ENCODE peak calls at places on chromosomes 4 and X, in seven cellular contexts. One of them, this sample, is unnamed.

GRCh38 chr4:65917486-65917885 is 247.2 kb upstream of the EPHA5 start:
- DNase-seq in cardiac muscle cell: peak; percentile 58
- DNase-seq in left lung: no peak
- DNase-seq in A549: no peak
- DNase-seq in GM06990: no peak
- DNase-seq in GM20000: no peak
- DNase-seq in omental fat pad: no peak
- DNase-seq in this sample: no peak

GRCh38 chr4:134720030-134720429 is 518.4 kb upstream of the PABPC4L start:
- DNase-seq in omental fat pad: no peak
- DNase-seq in cardiac muscle cell: no peak
- DNase-seq in A549: no peak
- DNase-seq in GM06990: no peak
- DNase-seq in left lung: no peak
- DNase-seq in GM20000: no peak
- DNase-seq in this sample: no peak

GRCh38 chr4:145545538-145546224 is 64.0 kb downstream of the SMAD1 start:
- DNase-seq in cardiac muscle cell: peak; percentile 94
- DNase-seq in omental fat pad: no peak
- DNase-seq in GM06990: no peak
- DNase-seq in A549: peak; percentile 55
- DNase-seq in GM20000: no peak
- DNase-seq in left lung: no peak
- DNase-seq in this sample: no peak

GRCh38 chr4:102610476-102610875 is 109.3 kb downstream of the NFKB1 start:
- DNase-seq in cardiac muscle cell: no peak
- DNase-seq in omental fat pad: no peak
- DNase-seq in GM20000: no peak
- DNase-seq in A549: no peak
- DNase-seq in GM06990: no peak
- DNase-seq in left lung: no peak
- DNase-seq in this sample: no peak

GRCh38 chr4:25862411-25863346 is at the start of gene SEL1L3:
- DNase-seq in omental fat pad: no peak
- DNase-seq in A549: peak; percentile 2
- DNase-seq in GM20000: peak; percentile 92
- DNase-seq in GM06990: peak; percentile 70
- DNase-seq in cardiac muscle cell: peak; percentile 38
- DNase-seq in left lung: peak; percentile 92
- DNase-seq in this sample: peak; percentile 86

GRCh38 chr4:171985129-171985528 is 171.9 kb downstream of the GALNTL6 start:
- DNase-seq in left lung: no peak
- DNase-seq in GM06990: no peak
- DNase-seq in cardiac muscle cell: no peak
- DNase-seq in omental fat pad: no peak
- DNase-seq in GM20000: no peak
- DNase-seq in A549: no peak
- DNase-seq in this sample: no peak

GRCh38 chr4:74327751-74328150 is 19.5 kb downstream of the EPGN start:
- DNase-seq in cardiac muscle cell: no peak
- DNase-seq in GM06990: no peak
- DNase-seq in GM20000: no peak
- DNase-seq in A549: no peak
- DNase-seq in omental fat pad: no peak
- DNase-seq in left lung: no peak
- DNase-seq in this sample: no peak

GRCh38 chr4:48944659-48945290 is 38.2 kb upstream of the OCIAD2 start:
- DNase-seq in A549: peak; percentile 30
- DNase-seq in GM06990: no peak
- DNase-seq in left lung: no peak
- DNase-seq in GM20000: peak; percentile 34
- DNase-seq in omental fat pad: no peak
- DNase-seq in cardiac muscle cell: no peak
- DNase-seq in this sample: peak; percentile 28

GRCh38 chrX:15464704-15465103 is 28.4 kb downstream of the PIR start:
- DNase-seq in GM06990: no peak
- DNase-seq in cardiac muscle cell: no peak
- DNase-seq in GM20000: no peak
- DNase-seq in omental fat pad: no peak
- DNase-seq in left lung: no peak
- DNase-seq in A549: no peak
- DNase-seq in this sample: no peak

GRCh38 chr4:65033899-65034298 is 624.6 kb upstream of the TECRL start:
- DNase-seq in A549: no peak
- DNase-seq in GM06990: no peak
- DNase-seq in omental fat pad: no peak
- DNase-seq in left lung: no peak
- DNase-seq in cardiac muscle cell: no peak
- DNase-seq in GM20000: no peak
- DNase-seq in this sample: no peak

GRCh38 chr4:61385302-61385701 is 185.2 kb downstream of the ADGRL3 start:
- DNase-seq in left lung: no peak
- DNase-seq in GM20000: no peak
- DNase-seq in GM06990: no peak
- DNase-seq in A549: no peak
- DNase-seq in omental fat pad: no peak
- DNase-seq in cardiac muscle cell: no peak
- DNase-seq in this sample: no peak

GRCh38 chr4:2933566-2934076 is 29.6 kb downstream of the NOP14 start:
- DNase-seq in omental fat pad: no peak
- DNase-seq in left lung: no peak
- DNase-seq in cardiac muscle cell: no peak
- DNase-seq in GM06990: peak; percentile 30
- DNase-seq in A549: no peak
- DNase-seq in GM20000: no peak
- DNase-seq in this sample: no peak

GRCh38 chr4:48033825-48034413 is 17.3 kb downstream of the NIPAL1 start:
- DNase-seq in cardiac muscle cell: peak; percentile 25
- DNase-seq in A549: peak; percentile 18
- DNase-seq in GM20000: no peak
- DNase-seq in left lung: no peak
- DNase-seq in omental fat pad: no peak
- DNase-seq in GM06990: peak; percentile 55
- DNase-seq in this sample: no peak

GRCh38 chrX:23478561-23478960 is 143.9 kb downstream of the PTCHD1 start:
- DNase-seq in omental fat pad: no peak
- DNase-seq in cardiac muscle cell: no peak
- DNase-seq in A549: no peak
- DNase-seq in GM06990: no peak
- DNase-seq in left lung: no peak
- DNase-seq in GM20000: no peak
- DNase-seq in this sample: no peak

GRCh38 chr4:13856387-13856786 is 228.9 kb upstream of the BOD1L1 start:
- DNase-seq in A549: no peak
- DNase-seq in GM06990: no peak
- DNase-seq in omental fat pad: no peak
- DNase-seq in GM20000: no peak
- DNase-seq in left lung: no peak
- DNase-seq in cardiac muscle cell: no peak
- DNase-seq in this sample: no peak

GRCh38 chrX:106862972-106863688 is 40.0 kb downstream of the RIPPLY1 start:
- DNase-seq in cardiac muscle cell: peak; percentile 5
- DNase-seq in A549: peak; percentile 32
- DNase-seq in left lung: no peak
- DNase-seq in GM20000: peak; percentile 2
- DNase-seq in GM06990: peak; percentile 15
- DNase-seq in omental fat pad: no peak
- DNase-seq in this sample: peak; percentile 26

GRCh38 chr4:78288327-78288726 is 231.2 kb downstream of the FRAS1 start:
- DNase-seq in GM06990: no peak
- DNase-seq in cardiac muscle cell: peak; percentile 56
- DNase-seq in GM20000: no peak
- DNase-seq in A549: no peak
- DNase-seq in left lung: no peak
- DNase-seq in omental fat pad: no peak
- DNase-seq in this sample: no peak

GRCh38 chr4:145130788-145131398 is 32.8 kb downstream of the ABCE1 start:
- DNase-seq in left lung: no peak
- DNase-seq in GM06990: no peak
- DNase-seq in omental fat pad: no peak
- DNase-seq in GM20000: no peak
- DNase-seq in A549: no peak
- DNase-seq in cardiac muscle cell: peak; percentile 77
- DNase-seq in this sample: no peak

GRCh38 chr4:105859233-105859632 is 36.0 kb upstream of the NPNT start:
- DNase-seq in A549: peak; percentile 38
- DNase-seq in left lung: no peak
- DNase-seq in GM06990: peak; percentile 28
- DNase-seq in omental fat pad: no peak
- DNase-seq in GM20000: no peak
- DNase-seq in cardiac muscle cell: peak; percentile 59
- DNase-seq in this sample: peak; percentile 25

GRCh38 chrX:45553417-45553816 is 352.7 kb upstream of the DIPK2B start:
- DNase-seq in A549: no peak
- DNase-seq in omental fat pad: no peak
- DNase-seq in GM06990: no peak
- DNase-seq in left lung: no peak
- DNase-seq in cardiac muscle cell: no peak
- DNase-seq in GM20000: no peak
- DNase-seq in this sample: no peak

GRCh38 chrX:78011846-78012245 is 42.4 kb upstream of the PGAM4 start:
- DNase-seq in cardiac muscle cell: no peak
- DNase-seq in left lung: no peak
- DNase-seq in omental fat pad: no peak
- DNase-seq in GM06990: no peak
- DNase-seq in GM20000: no peak
- DNase-seq in A549: no peak
- DNase-seq in this sample: no peak

GRCh38 chrX:53004038-53004437 is 44.6 kb upstream of the GPR173 start:
- DNase-seq in GM20000: no peak
- DNase-seq in cardiac muscle cell: no peak
- DNase-seq in GM06990: no peak
- DNase-seq in omental fat pad: no peak
- DNase-seq in A549: no peak
- DNase-seq in left lung: no peak
- DNase-seq in this sample: no peak

GRCh38 chr4:57639566-57640328 is 529.6 kb upstream of the IGFBP7 start:
- DNase-seq in omental fat pad: no peak
- DNase-seq in GM06990: no peak
- DNase-seq in GM20000: no peak
- DNase-seq in A549: no peak
- DNase-seq in cardiac muscle cell: no peak
- DNase-seq in left lung: no peak
- DNase-seq in this sample: no peak

GRCh38 chr4:1797861-1798529 is 4.9 kb downstream of the FGFR3 start:
- DNase-seq in omental fat pad: no peak
- DNase-seq in cardiac muscle cell: no peak
- DNase-seq in GM06990: no peak
- DNase-seq in GM20000: no peak
- DNase-seq in A549: no peak
- DNase-seq in left lung: no peak
- DNase-seq in this sample: no peak

GRCh38 chrX:134669378-134670098 is 11.3 kb upstream of the PLAC1 start:
- DNase-seq in A549: peak; percentile 87
- DNase-seq in GM06990: no peak
- DNase-seq in GM20000: no peak
- DNase-seq in omental fat pad: no peak
- DNase-seq in cardiac muscle cell: peak; percentile 90
- DNase-seq in left lung: no peak
- DNase-seq in this sample: no peak

GRCh38 chrX:33434256-33435092 is 223.1 kb upstream of the DMD start:
- DNase-seq in omental fat pad: peak; percentile 66
- DNase-seq in GM06990: peak; percentile 12
- DNase-seq in A549: peak; percentile 39
- DNase-seq in left lung: no peak
- DNase-seq in cardiac muscle cell: peak; percentile 37
- DNase-seq in GM20000: peak; percentile 3
- DNase-seq in this sample: peak; percentile 25

GRCh38 chr4:77599378-77599777 is 6.2 kb upstream of the CXCL13 start:
- DNase-seq in left lung: no peak
- DNase-seq in GM06990: no peak
- DNase-seq in omental fat pad: no peak
- DNase-seq in GM20000: no peak
- DNase-seq in A549: peak; percentile 34
- DNase-seq in cardiac muscle cell: peak; percentile 68
- DNase-seq in this sample: no peak

GRCh38 chrX:153457136-153457825 is 11.4 kb upstream of the TREX2 start:
- DNase-seq in left lung: no peak
- DNase-seq in omental fat pad: no peak
- DNase-seq in A549: no peak
- DNase-seq in cardiac muscle cell: no peak
- DNase-seq in GM20000: no peak
- DNase-seq in GM06990: no peak
- DNase-seq in this sample: no peak

GRCh38 chr4:99679204-99679603 is 21.6 kb upstream of the C4orf54 start:
- DNase-seq in A549: no peak
- DNase-seq in left lung: no peak
- DNase-seq in GM06990: no peak
- DNase-seq in omental fat pad: no peak
- DNase-seq in GM20000: no peak
- DNase-seq in cardiac muscle cell: peak; percentile 3
- DNase-seq in this sample: no peak
- TF ChIP-seq CTCF in A549: no peak
- TF ChIP-seq CTCF in left lung: no peak
- TF ChIP-seq CTCF in GM06990: no peak
- TF ChIP-seq CTCF in omental fat pad: no peak
- TF ChIP-seq CTCF in GM20000: no peak
- TF ChIP-seq CTCF in cardiac muscle cell: no peak
- TF ChIP-seq CTCF in this sample: no peak

GRCh38 chr4:29304595-29304994 is 1415.6 kb upstream of the PCDH7 start:
- DNase-seq in GM06990: no peak
- DNase-seq in cardiac muscle cell: peak; percentile 14
- DNase-seq in GM20000: no peak
- DNase-seq in omental fat pad: no peak
- DNase-seq in A549: no peak
- DNase-seq in left lung: no peak
- DNase-seq in this sample: no peak
- TF ChIP-seq CTCF in GM06990: no peak
- TF ChIP-seq CTCF in cardiac muscle cell: no peak
- TF ChIP-seq CTCF in GM20000: no peak
- TF ChIP-seq CTCF in omental fat pad: no peak
- TF ChIP-seq CTCF in A549: no peak
- TF ChIP-seq CTCF in left lung: no peak
- TF ChIP-seq CTCF in this sample: no peak

GRCh38 chrX:50075630-50076349 is 125.0 kb downstream of the AKAP4 start:
- DNase-seq in A549: no peak
- DNase-seq in left lung: no peak
- DNase-seq in cardiac muscle cell: no peak
- DNase-seq in omental fat pad: no peak
- DNase-seq in GM06990: no peak
- DNase-seq in GM20000: no peak
- DNase-seq in this sample: no peak

GRCh38 chrX:50082741-50083140 is 118.1 kb downstream of the AKAP4 start:
- DNase-seq in GM06990: no peak
- DNase-seq in left lung: no peak
- DNase-seq in omental fat pad: no peak
- DNase-seq in A549: no peak
- DNase-seq in cardiac muscle cell: no peak
- DNase-seq in GM20000: no peak
- DNase-seq in this sample: no peak

GRCh38 chrX:50081282-50081955 is 119.4 kb downstream of the AKAP4 start:
- DNase-seq in GM06990: no peak
- DNase-seq in omental fat pad: no peak
- DNase-seq in left lung: peak; percentile 40
- DNase-seq in GM20000: no peak
- DNase-seq in A549: peak; percentile 37
- DNase-seq in cardiac muscle cell: peak; percentile 47
- DNase-seq in this sample: no peak
- TF ChIP-seq CTCF in GM06990: peak; percentile 39
- TF ChIP-seq CTCF in omental fat pad: no peak
- TF ChIP-seq CTCF in left lung: no peak
- TF ChIP-seq CTCF in GM20000: no peak
- TF ChIP-seq CTCF in A549: peak; percentile 32
- TF ChIP-seq CTCF in cardiac muscle cell: peak; percentile 43
- TF ChIP-seq CTCF in this sample: peak; percentile 66

GRCh38 chrX:27336466-27337091 is 126.6 kb downstream of the PPP4R3C start:
- DNase-seq in omental fat pad: no peak
- DNase-seq in GM06990: no peak
- DNase-seq in GM20000: peak; percentile 3
- DNase-seq in cardiac muscle cell: peak; percentile 19
- DNase-seq in A549: peak; percentile 23
- DNase-seq in left lung: no peak
- DNase-seq in this sample: peak; percentile 29
- TF ChIP-seq CTCF in omental fat pad: no peak
- TF ChIP-seq CTCF in GM06990: peak; percentile 80
- TF ChIP-seq CTCF in GM20000: peak; percentile 45
- TF ChIP-seq CTCF in cardiac muscle cell: peak; percentile 68
- TF ChIP-seq CTCF in A549: peak; percentile 52
- TF ChIP-seq CTCF in left lung: peak; percentile 52
- TF ChIP-seq CTCF in this sample: peak; percentile 93